ENCODE peak calls at places on chromosomes 11 and 22, in six cellular contexts. One of them, this sample, is unnamed.

GRCh38 chr11:101706541-101706940 is 122.7 kb upstream of the TRPC6 start:
- DNase-seq in OCI-LY7: no peak
- DNase-seq in PC-3: peak
- DNase-seq in testis: no peak
- DNase-seq in spleen: no peak
- DNase-seq in astrocyte of the spinal cord: peak
- DNase-seq in this sample: no peak

GRCh38 chr11:34599406-34599901 is 21.4 kb upstream of the EHF start:
- DNase-seq in testis: no peak
- DNase-seq in OCI-LY7: no peak
- DNase-seq in spleen: no peak
- DNase-seq in PC-3: peak
- DNase-seq in astrocyte of the spinal cord: peak
- DNase-seq in this sample: no peak

GRCh38 chr11:3192511-3193372 is 25.9 kb downstream of the MRGPRG start:
- DNase-seq in astrocyte of the spinal cord: no peak
- DNase-seq in spleen: peak
- DNase-seq in OCI-LY7: no peak
- DNase-seq in testis: no peak
- DNase-seq in PC-3: no peak
- DNase-seq in this sample: no peak

GRCh38 chr11:111944651-111945051 is 7.5 kb downstream of the DIXDC1 start:
- DNase-seq in spleen: no peak
- DNase-seq in OCI-LY7: no peak
- DNase-seq in testis: no peak
- DNase-seq in PC-3: peak
- DNase-seq in astrocyte of the spinal cord: peak
- DNase-seq in this sample: no peak

GRCh38 chr11:112785717-112786116 is 175.5 kb upstream of the NCAM1 start:
- DNase-seq in OCI-LY7: no peak
- DNase-seq in testis: no peak
- DNase-seq in astrocyte of the spinal cord: peak
- DNase-seq in spleen: no peak
- DNase-seq in PC-3: no peak
- DNase-seq in this sample: no peak

GRCh38 chr11:76652989-76653673 is 17.4 kb downstream of the LRRC32 start:
- DNase-seq in spleen: no peak
- DNase-seq in OCI-LY7: no peak
- DNase-seq in PC-3: no peak
- DNase-seq in astrocyte of the spinal cord: no peak
- DNase-seq in testis: no peak
- DNase-seq in this sample: no peak

GRCh38 chr22:20972014-20972797 is 5.2 kb downstream of the AIFM3 start:
- DNase-seq in spleen: peak
- DNase-seq in PC-3: peak
- DNase-seq in astrocyte of the spinal cord: no peak
- DNase-seq in OCI-LY7: no peak
- DNase-seq in testis: no peak
- DNase-seq in this sample: no peak

GRCh38 chr11:114877976-114878375 is 199.6 kb downstream of the NXPE2 start:
- DNase-seq in spleen: no peak
- DNase-seq in astrocyte of the spinal cord: no peak
- DNase-seq in OCI-LY7: no peak
- DNase-seq in testis: no peak
- DNase-seq in PC-3: no peak
- DNase-seq in this sample: no peak

GRCh38 chr11:12416552-12416951 is 39.2 kb downstream of the PARVA start:
- DNase-seq in spleen: no peak
- DNase-seq in astrocyte of the spinal cord: no peak
- DNase-seq in testis: no peak
- DNase-seq in OCI-LY7: no peak
- DNase-seq in PC-3: no peak
- DNase-seq in this sample: no peak

GRCh38 chr11:13929551-13929950 is 33.0 kb upstream of the SPON1 start:
- DNase-seq in testis: no peak
- DNase-seq in PC-3: no peak
- DNase-seq in spleen: no peak
- DNase-seq in astrocyte of the spinal cord: no peak
- DNase-seq in OCI-LY7: no peak
- DNase-seq in this sample: no peak

GRCh38 chr11:12792590-12792989 is 118.4 kb downstream of the TEAD1 start:
- DNase-seq in testis: no peak
- DNase-seq in spleen: no peak
- DNase-seq in astrocyte of the spinal cord: peak
- DNase-seq in OCI-LY7: no peak
- DNase-seq in PC-3: peak
- DNase-seq in this sample: no peak

GRCh38 chr11:9280655-9281301 is 15.6 kb upstream of the DENND5A start:
- DNase-seq in spleen: no peak
- DNase-seq in testis: no peak
- DNase-seq in astrocyte of the spinal cord: peak
- DNase-seq in PC-3: peak
- DNase-seq in OCI-LY7: peak
- DNase-seq in this sample: peak

GRCh38 chr11:120546312-120547205 is 35.0 kb downstream of the GRIK4 start:
- DNase-seq in PC-3: peak
- DNase-seq in spleen: no peak
- DNase-seq in astrocyte of the spinal cord: peak
- DNase-seq in OCI-LY7: no peak
- DNase-seq in testis: no peak
- DNase-seq in this sample: no peak

GRCh38 chr22:25840883-25841282 is 98.9 kb downstream of the MYO18B start:
- DNase-seq in spleen: peak
- DNase-seq in astrocyte of the spinal cord: no peak
- DNase-seq in PC-3: no peak
- DNase-seq in testis: no peak
- DNase-seq in OCI-LY7: no peak
- DNase-seq in this sample: no peak

GRCh38 chr11:15819679-15820286 is 536.6 kb downstream of the SOX6 start:
- DNase-seq in testis: peak
- DNase-seq in astrocyte of the spinal cord: peak
- DNase-seq in OCI-LY7: peak
- DNase-seq in spleen: peak
- DNase-seq in PC-3: peak
- DNase-seq in this sample: peak

GRCh38 chr11:89660234-89660633 is 49.9 kb upstream of the TRIM77 start:
- DNase-seq in PC-3: no peak
- DNase-seq in testis: no peak
- DNase-seq in OCI-LY7: no peak
- DNase-seq in spleen: no peak
- DNase-seq in astrocyte of the spinal cord: no peak
- DNase-seq in this sample: no peak
- TF ChIP-seq CTCF in PC-3: no peak
- TF ChIP-seq CTCF in testis: no peak
- TF ChIP-seq CTCF in OCI-LY7: no peak
- TF ChIP-seq CTCF in spleen: no peak
- TF ChIP-seq CTCF in astrocyte of the spinal cord: no peak
- TF ChIP-seq CTCF in this sample: no peak

DNA sequence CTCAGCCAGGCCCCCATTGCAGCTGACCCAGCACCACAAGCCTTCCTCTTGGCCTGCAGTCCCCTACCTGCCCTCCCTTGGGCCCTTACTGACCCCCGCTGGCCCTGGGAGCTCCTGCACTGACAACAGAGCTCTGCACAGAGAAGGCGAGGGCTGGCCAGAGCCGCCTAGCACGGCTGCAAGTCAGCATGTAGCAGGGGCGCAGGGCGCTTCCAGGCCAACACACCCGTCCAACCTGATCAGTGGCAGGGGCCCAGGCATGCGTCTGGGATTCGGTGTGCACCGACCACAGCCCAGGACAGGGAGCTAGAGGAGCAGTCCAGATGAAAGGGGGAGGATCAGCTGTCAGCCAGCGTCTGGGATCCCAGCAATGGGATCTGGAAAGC is 7.6 kb downstream of the WNT7B start:
- DNase-seq in astrocyte of the spinal cord: no peak
- DNase-seq in testis: no peak
- DNase-seq in OCI-LY7: no peak
- DNase-seq in spleen: no peak
- DNase-seq in PC-3: peak
- DNase-seq in this sample: no peak
- TF ChIP-seq CTCF in astrocyte of the spinal cord: peak
- TF ChIP-seq CTCF in testis: no peak
- TF ChIP-seq CTCF in OCI-LY7: no peak
- TF ChIP-seq CTCF in spleen: no peak
- TF ChIP-seq CTCF in PC-3: no peak
- TF ChIP-seq CTCF in this sample: no peak

GRCh38 chr22:36383110-36383581 is 4.6 kb downstream of the MYH9 start:
- DNase-seq in astrocyte of the spinal cord: peak
- DNase-seq in PC-3: peak
- DNase-seq in testis: no peak
- DNase-seq in OCI-LY7: peak
- DNase-seq in spleen: peak
- DNase-seq in this sample: peak

GRCh38 chr22:36386351-36386899 is 1.3 kb downstream of the MYH9 start:
- DNase-seq in OCI-LY7: peak
- DNase-seq in testis: peak
- DNase-seq in astrocyte of the spinal cord: no peak
- DNase-seq in spleen: peak
- DNase-seq in PC-3: no peak
- DNase-seq in this sample: peak

GRCh38 chr22:36386900-36387663 is 685 bp downstream of the MYH9 start:
- DNase-seq in OCI-LY7: peak
- DNase-seq in testis: peak
- DNase-seq in PC-3: no peak
- DNase-seq in astrocyte of the spinal cord: no peak
- DNase-seq in spleen: peak
- DNase-seq in this sample: peak

GRCh38 chr22:36385491-36386350 is 2.0 kb downstream of the MYH9 start:
- DNase-seq in astrocyte of the spinal cord: peak
- DNase-seq in spleen: peak
- DNase-seq in testis: no peak
- DNase-seq in PC-3: peak
- DNase-seq in OCI-LY7: peak
- DNase-seq in this sample: no peak

DNA sequence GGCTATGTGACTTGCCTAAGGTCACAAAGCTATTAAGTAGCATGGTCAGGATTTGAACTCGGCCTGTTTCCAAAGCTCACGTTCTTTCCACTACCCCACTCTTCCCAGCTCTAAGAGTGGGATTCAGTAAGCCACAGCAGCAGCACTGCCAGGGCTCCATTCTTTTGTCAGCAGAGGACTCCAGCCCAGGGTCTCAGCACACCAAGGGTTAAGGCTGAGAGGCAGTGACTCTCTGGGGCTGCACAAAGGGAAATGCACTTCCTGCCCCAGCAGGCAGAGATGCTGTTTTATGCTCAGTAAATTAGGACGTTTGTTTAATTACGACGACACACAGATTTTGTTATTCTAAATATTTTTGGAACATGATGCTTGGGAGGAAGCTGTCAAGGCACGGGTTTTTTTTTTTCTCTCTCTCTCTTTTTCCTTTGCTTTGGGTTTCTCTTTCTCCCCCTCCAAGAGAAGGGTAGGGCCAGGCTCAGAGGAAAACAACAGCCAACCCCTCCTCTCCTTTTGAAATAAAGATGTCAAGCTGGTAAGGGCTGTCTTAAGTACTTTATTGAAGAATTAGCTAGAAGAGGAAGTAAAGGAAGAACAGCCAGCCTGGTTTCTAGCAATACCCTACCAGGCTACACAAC is 2.9 kb downstream of the MYH9 start:
- DNase-seq in spleen: no peak
- DNase-seq in OCI-LY7: peak
- DNase-seq in astrocyte of the spinal cord: peak
- DNase-seq in testis: no peak
- DNase-seq in PC-3: no peak
- DNase-seq in this sample: no peak
- TF ChIP-seq CTCF in spleen: no peak
- TF ChIP-seq CTCF in OCI-LY7: no peak
- TF ChIP-seq CTCF in astrocyte of the spinal cord: no peak
- TF ChIP-seq CTCF in testis: no peak
- TF ChIP-seq CTCF in PC-3: no peak
- TF ChIP-seq CTCF in this sample: no peak

GRCh38 chr22:22702159-22702873 is 57.9 kb downstream of the GGTLC2 start:
- DNase-seq in testis: peak
- DNase-seq in astrocyte of the spinal cord: no peak
- DNase-seq in OCI-LY7: peak
- DNase-seq in PC-3: peak
- DNase-seq in spleen: no peak
- DNase-seq in this sample: no peak
- TF ChIP-seq CTCF in testis: no peak
- TF ChIP-seq CTCF in astrocyte of the spinal cord: peak
- TF ChIP-seq CTCF in OCI-LY7: peak
- TF ChIP-seq CTCF in PC-3: peak
- TF ChIP-seq CTCF in spleen: peak
- TF ChIP-seq CTCF in this sample: peak

DNA sequence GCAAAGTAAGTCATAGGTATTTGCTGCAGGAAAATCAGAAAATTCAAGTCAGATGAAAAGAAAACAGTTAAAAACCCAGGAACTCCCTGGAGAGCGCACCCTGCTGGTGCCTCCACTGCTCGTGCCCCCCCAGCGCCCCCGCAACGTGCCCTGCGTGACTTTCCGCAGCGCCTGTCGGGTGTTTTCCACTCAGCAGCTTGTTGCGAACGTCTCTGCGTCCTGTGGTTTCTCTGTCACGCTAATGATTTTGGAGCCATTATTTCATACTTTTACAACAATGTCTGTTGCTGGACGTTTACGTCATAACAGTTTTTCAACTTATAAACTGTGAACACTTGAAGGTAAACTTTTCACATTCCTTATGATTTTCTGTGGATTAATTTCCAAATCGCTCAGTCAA is 5.0 kb downstream of the CRELD2 start:
- DNase-seq in astrocyte of the spinal cord: no peak
- DNase-seq in PC-3: no peak
- DNase-seq in testis: no peak
- DNase-seq in spleen: no peak
- DNase-seq in OCI-LY7: no peak
- DNase-seq in this sample: peak
- TF ChIP-seq CTCF in astrocyte of the spinal cord: peak
- TF ChIP-seq CTCF in PC-3: peak
- TF ChIP-seq CTCF in testis: no peak
- TF ChIP-seq CTCF in spleen: no peak
- TF ChIP-seq CTCF in OCI-LY7: peak
- TF ChIP-seq CTCF in this sample: peak

GRCh38 chr11:65891180-65892136 is 985 bp downstream of the CCDC85B start:
- DNase-seq in astrocyte of the spinal cord: peak
- DNase-seq in OCI-LY7: peak
- DNase-seq in PC-3: peak
- DNase-seq in testis: peak
- DNase-seq in spleen: peak
- DNase-seq in this sample: no peak

GRCh38 chr11:65888163-65888814 is at the start of gene FIBP:
- DNase-seq in spleen: peak
- DNase-seq in PC-3: peak
- DNase-seq in testis: peak
- DNase-seq in astrocyte of the spinal cord: peak
- DNase-seq in OCI-LY7: peak
- DNase-seq in this sample: peak

GRCh38 chr11:65892661-65893317 is 2.3 kb downstream of the CCDC85B start:
- DNase-seq in testis: no peak
- DNase-seq in OCI-LY7: no peak
- DNase-seq in astrocyte of the spinal cord: no peak
- DNase-seq in PC-3: peak
- DNase-seq in spleen: peak
- DNase-seq in this sample: no peak

GRCh38 chr11:65887723-65888162 is 528 bp downstream of the FIBP start:
- DNase-seq in PC-3: peak
- DNase-seq in astrocyte of the spinal cord: no peak
- DNase-seq in testis: no peak
- DNase-seq in OCI-LY7: no peak
- DNase-seq in spleen: no peak
- DNase-seq in this sample: no peak

GRCh38 chr11:65890324-65891179 is at the start of gene CCDC85B:
- DNase-seq in OCI-LY7: peak
- DNase-seq in spleen: peak
- DNase-seq in PC-3: peak
- DNase-seq in testis: peak
- DNase-seq in astrocyte of the spinal cord: peak
- DNase-seq in this sample: peak
- TF ChIP-seq CTCF in OCI-LY7: peak
- TF ChIP-seq CTCF in spleen: peak
- TF ChIP-seq CTCF in PC-3: peak
- TF ChIP-seq CTCF in testis: no peak
- TF ChIP-seq CTCF in astrocyte of the spinal cord: no peak
- TF ChIP-seq CTCF in this sample: peak

This sample was measured in GM10248.